ENCODE peak calls at places on chromosomes 16 and 17, in ten cellular contexts. One of them, this sample, is unnamed.

GRCh38 chr17:40094874-40095273 is 5.5 kb downstream of the NR1D1 start:
- DNase-seq in H9: no peak
- DNase-seq in K562: no peak
- DNase-seq in PC-3: no peak
- DNase-seq in HCT116: no peak
- DNase-seq in fibroblast of lung: no peak
- DNase-seq in mesendoderm: no peak
- DNase-seq in GM23248: no peak
- DNase-seq in IMR-90: no peak
- DNase-seq in colonic mucosa: no peak
- DNase-seq in this sample: no peak

GRCh38 chr17:75110307-75110937 is 653 bp downstream of the ARMC7 start:
- DNase-seq in H9: peak; percentile 76
- DNase-seq in K562: no peak
- DNase-seq in PC-3: peak; percentile 48
- DNase-seq in HCT116: no peak
- DNase-seq in fibroblast of lung: no peak
- DNase-seq in mesendoderm: peak; percentile 50
- DNase-seq in GM23248: peak; percentile 62
- DNase-seq in IMR-90: no peak
- DNase-seq in colonic mucosa: peak; percentile 55
- DNase-seq in this sample: no peak

GRCh38 chr17:46943511-46944393 is 20.8 kb downstream of the GOSR2 start:
- DNase-seq in H9: peak; percentile 77
- DNase-seq in K562: peak; percentile 28
- DNase-seq in PC-3: peak; percentile 40
- DNase-seq in HCT116: no peak
- DNase-seq in fibroblast of lung: peak; percentile 17
- DNase-seq in mesendoderm: peak; percentile 68
- DNase-seq in GM23248: peak; percentile 61
- DNase-seq in IMR-90: peak; percentile 36
- DNase-seq in colonic mucosa: no peak
- DNase-seq in this sample: no peak

GRCh38 chr17:76018340-76018680 is 8.8 kb downstream of the EVPL start:
- DNase-seq in H9: no peak
- DNase-seq in K562: no peak
- DNase-seq in PC-3: no peak
- DNase-seq in HCT116: no peak
- DNase-seq in fibroblast of lung: no peak
- DNase-seq in mesendoderm: no peak
- DNase-seq in GM23248: no peak
- DNase-seq in IMR-90: no peak
- DNase-seq in colonic mucosa: no peak
- DNase-seq in this sample: no peak

GRCh38 chr16:85480727-85481101 is 132.4 kb upstream of the GSE1 start:
- DNase-seq in H9: no peak
- DNase-seq in K562: no peak
- DNase-seq in PC-3: no peak
- DNase-seq in HCT116: no peak
- DNase-seq in fibroblast of lung: no peak
- DNase-seq in mesendoderm: no peak
- DNase-seq in GM23248: no peak
- DNase-seq in IMR-90: no peak
- DNase-seq in colonic mucosa: no peak
- DNase-seq in this sample: no peak

GRCh38 chr16:64957246-64957645 is 164.6 kb downstream of the CDH11 start:
- DNase-seq in H9: no peak
- DNase-seq in K562: no peak
- DNase-seq in PC-3: no peak
- DNase-seq in HCT116: no peak
- DNase-seq in fibroblast of lung: no peak
- DNase-seq in mesendoderm: no peak
- DNase-seq in GM23248: no peak
- DNase-seq in IMR-90: no peak
- DNase-seq in colonic mucosa: no peak
- DNase-seq in this sample: no peak

GRCh38 chr17:58760248-58760647 is 4.6 kb downstream of the PPM1E start:
- DNase-seq in H9: no peak
- DNase-seq in K562: no peak
- DNase-seq in PC-3: no peak
- DNase-seq in HCT116: no peak
- DNase-seq in fibroblast of lung: no peak
- DNase-seq in mesendoderm: no peak
- DNase-seq in GM23248: no peak
- DNase-seq in IMR-90: no peak
- DNase-seq in colonic mucosa: no peak
- DNase-seq in this sample: no peak

GRCh38 chr17:247767-248166 is 66.3 kb upstream of the DOC2B start:
- DNase-seq in H9: no peak
- DNase-seq in K562: no peak
- DNase-seq in PC-3: no peak
- DNase-seq in HCT116: no peak
- DNase-seq in fibroblast of lung: no peak
- DNase-seq in mesendoderm: no peak
- DNase-seq in GM23248: no peak
- DNase-seq in IMR-90: no peak
- DNase-seq in colonic mucosa: no peak
- DNase-seq in this sample: no peak

GRCh38 chr16:66509576-66509975 is 40.3 kb downstream of the TK2 start:
- DNase-seq in H9: peak; percentile 21
- DNase-seq in K562: no peak
- DNase-seq in PC-3: no peak
- DNase-seq in HCT116: no peak
- DNase-seq in fibroblast of lung: no peak
- DNase-seq in mesendoderm: no peak
- DNase-seq in GM23248: no peak
- DNase-seq in IMR-90: no peak
- DNase-seq in colonic mucosa: no peak
- DNase-seq in this sample: no peak

GRCh38 chr16:66507731-66508239 is 42.1 kb downstream of the TK2 start:
- DNase-seq in H9: no peak
- DNase-seq in K562: no peak
- DNase-seq in PC-3: no peak
- DNase-seq in HCT116: no peak
- DNase-seq in fibroblast of lung: no peak
- DNase-seq in mesendoderm: no peak
- DNase-seq in GM23248: no peak
- DNase-seq in IMR-90: no peak
- DNase-seq in colonic mucosa: no peak
- DNase-seq in this sample: no peak

GRCh38 chr16:66510298-66510697 is 39.6 kb downstream of the TK2 start:
- DNase-seq in H9: peak; percentile 27
- DNase-seq in K562: no peak
- DNase-seq in PC-3: no peak
- DNase-seq in HCT116: no peak
- DNase-seq in fibroblast of lung: no peak
- DNase-seq in mesendoderm: no peak
- DNase-seq in GM23248: no peak
- DNase-seq in IMR-90: no peak
- DNase-seq in colonic mucosa: no peak
- DNase-seq in this sample: no peak

GRCh38 chr16:66508261-66508913 is 41.5 kb downstream of the TK2 start:
- DNase-seq in H9: no peak
- DNase-seq in K562: no peak
- DNase-seq in PC-3: peak; percentile 95
- DNase-seq in HCT116: no peak
- DNase-seq in fibroblast of lung: peak; percentile 53
- DNase-seq in mesendoderm: no peak
- DNase-seq in GM23248: peak; percentile 45
- DNase-seq in IMR-90: no peak
- DNase-seq in colonic mucosa: no peak
- DNase-seq in this sample: peak; percentile 88

GRCh38 chr16:66508914-66509496 is 40.9 kb downstream of the TK2 start:
- DNase-seq in H9: no peak
- DNase-seq in K562: no peak
- DNase-seq in PC-3: no peak
- DNase-seq in HCT116: no peak
- DNase-seq in fibroblast of lung: no peak
- DNase-seq in mesendoderm: no peak
- DNase-seq in GM23248: no peak
- DNase-seq in IMR-90: no peak
- DNase-seq in colonic mucosa: no peak
- DNase-seq in this sample: no peak
- H3K9ac ChIP-seq in H9: no peak overlapping the region
- H3K9ac ChIP-seq in K562: peak overlapping the region; percentile 43
- H3K9ac ChIP-seq in PC-3: peak overlapping the region; percentile 5
- H3K9ac ChIP-seq in HCT116: peak overlapping the region; percentile 4
- H3K9ac ChIP-seq in fibroblast of lung: no peak overlapping the region
- H3K9ac ChIP-seq in mesendoderm: no peak overlapping the region
- H3K9ac ChIP-seq in GM23248: no peak overlapping the region
- H3K9ac ChIP-seq in IMR-90: no peak overlapping the region
- H3K9ac ChIP-seq in colonic mucosa: no peak overlapping the region
- H3K9ac ChIP-seq in this sample: peak overlapping the region; percentile 39

GRCh38 chr17:5466295-5466694 is 2.5 kb downstream of the DHX33 start:
- DNase-seq in H9: no peak
- DNase-seq in K562: no peak
- DNase-seq in PC-3: no peak
- DNase-seq in HCT116: no peak
- DNase-seq in fibroblast of lung: no peak
- DNase-seq in mesendoderm: no peak
- DNase-seq in GM23248: no peak
- DNase-seq in IMR-90: no peak
- DNase-seq in colonic mucosa: no peak
- DNase-seq in this sample: no peak

GRCh38 chr17:5467416-5467815 is 1.4 kb downstream of the DHX33 start:
- DNase-seq in H9: no peak
- DNase-seq in K562: no peak
- DNase-seq in PC-3: no peak
- DNase-seq in HCT116: no peak
- DNase-seq in fibroblast of lung: no peak
- DNase-seq in mesendoderm: no peak
- DNase-seq in GM23248: peak; percentile 23
- DNase-seq in IMR-90: no peak
- DNase-seq in colonic mucosa: no peak
- DNase-seq in this sample: no peak

GRCh38 chr17:5468075-5468473 is 708 bp downstream of the DHX33 start:
- DNase-seq in H9: no peak
- DNase-seq in K562: no peak
- DNase-seq in PC-3: no peak
- DNase-seq in HCT116: no peak
- DNase-seq in fibroblast of lung: no peak
- DNase-seq in mesendoderm: no peak
- DNase-seq in GM23248: no peak
- DNase-seq in IMR-90: no peak
- DNase-seq in colonic mucosa: no peak
- DNase-seq in this sample: no peak

GRCh38 chr17:5464717-5465507 is 3.9 kb downstream of the DHX33 start:
- DNase-seq in H9: no peak
- DNase-seq in K562: no peak
- DNase-seq in PC-3: no peak
- DNase-seq in HCT116: no peak
- DNase-seq in fibroblast of lung: no peak
- DNase-seq in mesendoderm: peak; percentile 81
- DNase-seq in GM23248: no peak
- DNase-seq in IMR-90: no peak
- DNase-seq in colonic mucosa: no peak
- DNase-seq in this sample: no peak
- H3K9ac ChIP-seq in H9: no peak overlapping the region
- H3K9ac ChIP-seq in K562: no peak overlapping the region
- H3K9ac ChIP-seq in PC-3: no peak overlapping the region
- H3K9ac ChIP-seq in HCT116: no peak overlapping the region
- H3K9ac ChIP-seq in fibroblast of lung: no peak overlapping the region
- H3K9ac ChIP-seq in mesendoderm: no peak overlapping the region
- H3K9ac ChIP-seq in GM23248: no peak overlapping the region
- H3K9ac ChIP-seq in IMR-90: no peak overlapping the region
- H3K9ac ChIP-seq in colonic mucosa: no peak overlapping the region
- H3K9ac ChIP-seq in this sample: no peak overlapping the region

GRCh38 chr16:72098936-72099335 is 5.3 kb downstream of the DHX38 start:
- DNase-seq in H9: peak; percentile 68
- DNase-seq in K562: no peak
- DNase-seq in PC-3: no peak
- DNase-seq in HCT116: no peak
- DNase-seq in fibroblast of lung: no peak
- DNase-seq in mesendoderm: peak; percentile 63
- DNase-seq in GM23248: no peak
- DNase-seq in IMR-90: no peak
- DNase-seq in colonic mucosa: no peak
- DNase-seq in this sample: no peak

GRCh38 chr16:72093448-72094265 is at the start of the genes DHX38 and TXNL4B:
- DNase-seq in H9: peak; percentile 99
- DNase-seq in K562: peak; percentile 95
- DNase-seq in PC-3: peak; percentile 96
- DNase-seq in HCT116: peak; percentile 99
- DNase-seq in fibroblast of lung: peak; percentile 99
- DNase-seq in mesendoderm: peak; percentile 100
- DNase-seq in GM23248: peak; percentile 99
- DNase-seq in IMR-90: peak; percentile 99
- DNase-seq in colonic mucosa: peak; percentile 96
- DNase-seq in this sample: peak; percentile 88

GRCh38 chr16:72091217-72091616 is 2.2 kb downstream of the TXNL4B start:
- DNase-seq in H9: no peak
- DNase-seq in K562: no peak
- DNase-seq in PC-3: no peak
- DNase-seq in HCT116: no peak
- DNase-seq in fibroblast of lung: no peak
- DNase-seq in mesendoderm: no peak
- DNase-seq in GM23248: no peak
- DNase-seq in IMR-90: no peak
- DNase-seq in colonic mucosa: peak; percentile 32
- DNase-seq in this sample: no peak

GRCh38 chr16:72094266-72094610 is 591 bp downstream of the DHX38 start:
- DNase-seq in H9: no peak
- DNase-seq in K562: peak; percentile 33
- DNase-seq in PC-3: peak; percentile 4
- DNase-seq in HCT116: no peak
- DNase-seq in fibroblast of lung: no peak
- DNase-seq in mesendoderm: peak; percentile 49
- DNase-seq in GM23248: peak; percentile 68
- DNase-seq in IMR-90: no peak
- DNase-seq in colonic mucosa: peak; percentile 28
- DNase-seq in this sample: no peak

GRCh38 chr16:72092832-72093447 is 480 bp downstream of the TXNL4B start:
- DNase-seq in H9: no peak
- DNase-seq in K562: no peak
- DNase-seq in PC-3: peak; percentile 63
- DNase-seq in HCT116: no peak
- DNase-seq in fibroblast of lung: peak; percentile 76
- DNase-seq in mesendoderm: peak; percentile 70
- DNase-seq in GM23248: peak; percentile 70
- DNase-seq in IMR-90: peak; percentile 68
- DNase-seq in colonic mucosa: peak; percentile 44
- DNase-seq in this sample: no peak
- H3K9ac ChIP-seq in H9: peak overlapping the region; percentile 64
- H3K9ac ChIP-seq in K562: peak overlapping the region; percentile 96
- H3K9ac ChIP-seq in PC-3: peak overlapping the region; percentile 85
- H3K9ac ChIP-seq in HCT116: peak overlapping the region; percentile 90
- H3K9ac ChIP-seq in fibroblast of lung: peak overlapping the region; percentile 77
- H3K9ac ChIP-seq in mesendoderm: peak overlapping the region; percentile 69
- H3K9ac ChIP-seq in GM23248: peak overlapping the region; percentile 88
- H3K9ac ChIP-seq in IMR-90: peak overlapping the region; percentile 81
- H3K9ac ChIP-seq in colonic mucosa: peak overlapping the region; percentile 79
- H3K9ac ChIP-seq in this sample: peak overlapping the region; percentile 92

GRCh38 chr17:78182504-78182903 is 4.3 kb downstream of the TK1 start:
- DNase-seq in H9: no peak
- DNase-seq in K562: no peak
- DNase-seq in PC-3: no peak
- DNase-seq in HCT116: no peak
- DNase-seq in fibroblast of lung: no peak
- DNase-seq in mesendoderm: no peak
- DNase-seq in GM23248: no peak
- DNase-seq in IMR-90: no peak
- DNase-seq in colonic mucosa: no peak
- DNase-seq in this sample: no peak

GRCh38 chr17:78184868-78185267 is 2.0 kb downstream of the TK1 start:
- DNase-seq in H9: no peak
- DNase-seq in K562: no peak
- DNase-seq in PC-3: no peak
- DNase-seq in HCT116: no peak
- DNase-seq in fibroblast of lung: no peak
- DNase-seq in mesendoderm: no peak
- DNase-seq in GM23248: no peak
- DNase-seq in IMR-90: no peak
- DNase-seq in colonic mucosa: no peak
- DNase-seq in this sample: no peak

GRCh38 chr17:78186689-78187595 is at the start of the genes AFMID and TK1:
- DNase-seq in H9: peak; percentile 99
- DNase-seq in K562: peak; percentile 98
- DNase-seq in PC-3: peak; percentile 100
- DNase-seq in HCT116: peak; percentile 99
- DNase-seq in fibroblast of lung: peak; percentile 96
- DNase-seq in mesendoderm: peak; percentile 99
- DNase-seq in GM23248: peak; percentile 98
- DNase-seq in IMR-90: peak; percentile 95
- DNase-seq in colonic mucosa: peak; percentile 98
- DNase-seq in this sample: peak; percentile 85

GRCh38 chr17:78184311-78184710 is 2.5 kb downstream of the TK1 start:
- DNase-seq in H9: no peak
- DNase-seq in K562: no peak
- DNase-seq in PC-3: no peak
- DNase-seq in HCT116: no peak
- DNase-seq in fibroblast of lung: no peak
- DNase-seq in mesendoderm: no peak
- DNase-seq in GM23248: no peak
- DNase-seq in IMR-90: no peak
- DNase-seq in colonic mucosa: no peak
- DNase-seq in this sample: no peak

GRCh38 chr17:78185981-78186688 is 717 bp downstream of the TK1 start:
- DNase-seq in H9: no peak
- DNase-seq in K562: peak; percentile 82
- DNase-seq in PC-3: peak; percentile 57
- DNase-seq in HCT116: no peak
- DNase-seq in fibroblast of lung: no peak
- DNase-seq in mesendoderm: peak; percentile 70
- DNase-seq in GM23248: peak; percentile 54
- DNase-seq in IMR-90: no peak
- DNase-seq in colonic mucosa: peak; percentile 83
- DNase-seq in this sample: no peak
- H3K9ac ChIP-seq in H9: peak overlapping the region; percentile 78
- H3K9ac ChIP-seq in K562: peak overlapping the region; percentile 99
- H3K9ac ChIP-seq in PC-3: peak overlapping the region; percentile 89
- H3K9ac ChIP-seq in HCT116: peak overlapping the region; percentile 98
- H3K9ac ChIP-seq in fibroblast of lung: no peak overlapping the region
- H3K9ac ChIP-seq in mesendoderm: peak overlapping the region; percentile 74
- H3K9ac ChIP-seq in GM23248: peak overlapping the region; percentile 16
- H3K9ac ChIP-seq in IMR-90: peak overlapping the region; percentile 65
- H3K9ac ChIP-seq in colonic mucosa: peak overlapping the region; percentile 73
- H3K9ac ChIP-seq in this sample: peak overlapping the region; percentile 80

This sample was measured in keratinocyte.